ENCODE peak calls at places on chromosome 2, in four cellular contexts. D is sigmoid colon, I is endodermal cell, R is lung. A is an unnamed sample. For H3K4me1, the result is how much of the 10 kb centered on the place peaks cover.

GRCh38 chr2:222105046-222105445 is 193.8 kb downstream of the PAX3 start:
- DNase-seq in D (no peak), I (no peak), R (no peak), A (no peak)

GRCh38 chr2:105127288-105127915 is 89.5 kb downstream of the MRPS9 start:
- DNase-seq in D (no peak), I (peak), R (no peak), A (no peak)

GRCh38 chr2:239666053-239666854 is 265.4 kb upstream of the HDAC4 start:
- DNase-seq in D (no peak), I (no peak), R (no peak), A (no peak)

GRCh38 chr2:200944467-200945394 is 18.7 kb downstream of the ORC2 start:
- DNase-seq in D (no peak), I (no peak), R (no peak), A (no peak)

GRCh38 chr2:188665196-188665595 is 309.0 kb upstream of the COL3A1 start:
- DNase-seq in D (no peak), I (no peak), R (no peak), A (peak)

GRCh38 chr2:33426666-33427231 is 49.7 kb upstream of the RASGRP3 start:
- DNase-seq in D (no peak), I (no peak), R (peak), A (peak)

GRCh38 chr2:1747065-1747941 is 3.0 kb upstream of the PXDN start:
- DNase-seq in D (no peak), I (peak), R (peak), A (no peak)

GRCh38 chr2:15840173-15840572 is 100.2 kb upstream of the MYCN start:
- DNase-seq in D (no peak), I (no peak), R (no peak), A (peak)

GRCh38 chr2:23940262-23940975 is at the start of gene UBXN2A:
- DNase-seq in D (peak), I (peak), R (peak), A (peak)

GRCh38 chr2:68203587-68203986 is 45.9 kb downstream of the PNO1 start:
- DNase-seq in D (no peak), I (no peak), R (no peak), A (no peak)

GRCh38 chr2:220509921-220510320 is 882.5 kb downstream of the SLC4A3 start:
- DNase-seq in D (no peak), I (no peak), R (no peak), A (no peak)

GRCh38 chr2:28101123-28101522 is 210.6 kb downstream of the BABAM2 start:
- DNase-seq in D (no peak), I (no peak), R (no peak), A (no peak)

GRCh38 chr2:179377296-179377695 is 112.7 kb upstream of the SESTD1 start:
- DNase-seq in D (no peak), I (no peak), R (no peak), A (no peak)

DNA sequence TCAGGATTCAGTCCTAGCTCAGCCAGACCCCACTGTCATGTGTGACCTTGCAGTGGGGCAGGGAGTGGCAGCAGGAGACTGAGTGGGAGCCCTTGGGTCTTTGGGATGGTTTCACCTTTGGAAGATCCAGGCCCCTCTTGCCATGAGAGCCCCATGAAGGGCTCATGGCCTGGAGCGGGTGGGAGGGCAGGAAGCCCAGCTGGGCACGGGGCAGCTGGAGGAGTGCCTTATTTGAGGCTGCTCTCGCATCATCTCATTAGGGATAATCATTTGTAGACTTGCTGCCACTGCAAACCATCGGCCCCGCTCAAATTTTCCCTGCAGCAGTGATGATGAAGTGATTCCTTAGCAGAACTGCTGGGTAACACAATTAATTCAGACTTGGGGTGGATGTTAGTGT is 73.9 kb downstream of the TGOLN2 start:
- DNase-seq in D (no peak), I (peak), R (no peak), A (no peak)
- H3K4me1 ChIP-seq in D (half or more), I (under half), R (under half), A (under half)

GRCh38 chr2:9807555-9808305 is 35.5 kb upstream of the TAF1B start:
- DNase-seq in D (peak), I (peak), R (no peak), A (no peak)
- H3K27ac ChIP-seq in D (no peak), I (no peak), R (no peak), A (no peak)

GRCh38 chr2:42139141-42139540 is 30.0 kb upstream of the EML4 start:
- DNase-seq in D (no peak), I (no peak), R (no peak), A (peak)
- H3K4me1 ChIP-seq in D (half or more), I (under half), R (under half), A (under half)

GRCh38 chr2:25497229-25497861 is 155.6 kb upstream of the DNMT3A start:
- DNase-seq in D (no peak), I (no peak), R (no peak), A (no peak)

GRCh38 chr2:25494626-25495025 is 152.9 kb upstream of the DNMT3A start:
- DNase-seq in D (no peak), I (peak), R (no peak), A (no peak)

GRCh38 chr2:25504266-25504665 is 162.5 kb upstream of the DNMT3A start:
- DNase-seq in D (no peak), I (no peak), R (no peak), A (no peak)

GRCh38 chr2:25497862-25498407 is 156.2 kb upstream of the DNMT3A start:
- DNase-seq in D (no peak), I (no peak), R (no peak), A (no peak)

GRCh38 chr2:25499157-25499556 is 157.4 kb upstream of the DNMT3A start:
- DNase-seq in D (no peak), I (no peak), R (no peak), A (no peak)
- H3K27ac ChIP-seq in D (no peak), I (no peak), R (no peak), A (no peak)

GRCh38 chr2:74009577-74009976 is 24.9 kb downstream of the TET3 start:
- DNase-seq in D (peak), I (no peak), R (no peak), A (no peak)
- H3K4me1 ChIP-seq in D (under half), I (under half), R (under half), A (under half)

A was measured in cardiac muscle cell.